ENCODE peak calls at places on chromosomes 16 and 17, in ten cellular contexts. C is adrenal gland; R is neural progenitor cell; H is nephron progenitor cell; K is iris pigment epithelial cell; O is CD4-positive, alpha-beta T cell; A is NCI-H187; U is type B pancreatic cell; N is sciatic nerve; S is CD4-positive, CD25-positive, alpha-beta regulatory T cell. W is an unnamed sample.

GRCh38 chr16:86732621-86733297 is 154.4 kb downstream of the FOXL1 start:
- DNase-seq in C (no peak), R (peak; percentile 81), H (peak; percentile 61), K (peak; percentile 31), O (no peak), A (no peak), U (no peak), N (no peak), S (no peak), W (no peak)

GRCh38 chr17:9544221-9544620 is 31.4 kb downstream of the STX8 start:
- DNase-seq in C (peak; percentile 13), R (peak; percentile 8), H (peak; percentile 9), K (no peak), O (no peak), A (no peak), U (no peak), N (no peak), S (no peak), W (no peak)

GRCh38 chr17:58082341-58082869 is 814 bp upstream of the DYNLL2 start:
- DNase-seq in C (no peak), R (peak; percentile 21), H (peak; percentile 32), K (no peak), O (no peak), A (no peak), U (no peak), N (no peak), S (no peak), W (no peak)

GRCh38 chr17:43140396-43141332 is 15.5 kb upstream of the BRCA1 start:
- DNase-seq in C (no peak), R (no peak), H (no peak), K (no peak), O (no peak), A (no peak), U (peak; percentile 67), N (no peak), S (no peak), W (no peak)

GRCh38 chr16:67183-67791 is 5.1 kb downstream of the RHBDF1 start:
- DNase-seq in C (no peak), R (no peak), H (no peak), K (no peak), O (no peak), A (no peak), U (no peak), N (no peak), S (no peak), W (no peak)

GRCh38 chr16:27330542-27330941 is 16.8 kb downstream of the IL4R start:
- DNase-seq in C (no peak), R (no peak), H (no peak), K (peak; percentile 90), O (no peak), A (no peak), U (no peak), N (no peak), S (no peak), W (no peak)

GRCh38 chr17:34637548-34638525 is 58.5 kb downstream of the TMEM132E start:
- DNase-seq in C (peak; percentile 77), R (peak; percentile 94), H (peak; percentile 86), K (peak; percentile 66), O (peak; percentile 70), A (peak; percentile 36), U (peak; percentile 80), N (peak; percentile 87), S (peak; percentile 76), W (peak; percentile 20)

GRCh38 chr17:50262001-50262794 is 12.1 kb upstream of the TMEM92 start:
- DNase-seq in C (no peak), R (no peak), H (no peak), K (no peak), O (no peak), A (no peak), U (no peak), N (no peak), S (no peak), W (no peak)

GRCh38 chr16:21568502-21569189 is 30.7 kb upstream of the METTL9 start:
- DNase-seq in C (no peak), R (no peak), H (no peak), K (no peak), O (no peak), A (no peak), U (peak; percentile 66), N (no peak), S (no peak), W (no peak)

GRCh38 chr17:72560303-72561247 is 439.8 kb downstream of the SOX9 start:
- DNase-seq in C (peak; percentile 8), R (peak; percentile 80), H (peak; percentile 62), K (peak; percentile 39), O (peak; percentile 19), A (no peak), U (no peak), N (no peak), S (peak; percentile 38), W (peak; percentile 33)

GRCh38 chr17:16027708-16028584 is 28.3 kb downstream of the TTC19 start:
- DNase-seq in C (peak; percentile 79), R (no peak), H (no peak), K (peak; percentile 96), O (no peak), A (no peak), U (no peak), N (no peak), S (peak; percentile 41), W (no peak)

GRCh38 chr16:73145166-73145565 is 97.2 kb upstream of the ZFHX3 start:
- DNase-seq in C (no peak), R (peak; percentile 13), H (peak; percentile 16), K (no peak), O (no peak), A (no peak), U (no peak), N (no peak), S (no peak), W (no peak)

GRCh38 chr16:81511371-81511770 is 66.8 kb downstream of the CMIP start:
- DNase-seq in C (no peak), R (no peak), H (no peak), K (peak; percentile 91), O (no peak), A (no peak), U (no peak), N (no peak), S (no peak), W (no peak)

GRCh38 chr17:77899494-77899893 is 59.0 kb upstream of the TNRC6C start:
- DNase-seq in C (no peak), R (peak; percentile 1), H (no peak), K (no peak), O (no peak), A (peak; percentile 54), U (no peak), N (no peak), S (no peak), W (no peak)

GRCh38 chr17:55238197-55238930 is 26.4 kb upstream of the HLF start:
- DNase-seq in C (peak; percentile 93), R (peak; percentile 96), H (peak; percentile 94), K (peak; percentile 86), O (peak; percentile 75), A (peak; percentile 93), U (peak; percentile 97), N (peak; percentile 97), S (peak; percentile 78), W (peak; percentile 92)

GRCh38 chr16:4897328-4897727 is 39.6 kb downstream of the PPL start:
- DNase-seq in C (no peak), R (no peak), H (no peak), K (no peak), O (no peak), A (no peak), U (no peak), N (no peak), S (no peak), W (no peak)

GRCh38 chr17:40303009-40303657 is 5.8 kb upstream of the RARA start:
- DNase-seq in C (peak; percentile 67), R (peak; percentile 63), H (no peak), K (peak; percentile 72), O (no peak), A (no peak), U (no peak), N (peak; percentile 63), S (peak; percentile 67), W (peak; percentile 17)

GRCh38 chr17:78888911-78889496 is 14.0 kb downstream of the CEP295NL start:
- DNase-seq in C (no peak), R (no peak), H (no peak), K (no peak), O (no peak), A (no peak), U (no peak), N (no peak), S (peak; percentile 29), W (no peak)

W was measured in NCI-H1436 treated with DMSO at 0.1 percent for 48 hours.